ENCODE peak calls at places on chromosomes 11 and 22, in five cellular contexts. One of them, this sample, is unnamed. For H3K27me3, the result is how much of the 10 kb centered on the place peaks cover.

GRCh38 chr11:1361882-1362281 is 27.9 kb upstream of the BRSK2 start:
- DNase-seq in brain microvascular endothelial cell: no peak
- DNase-seq in left ventricle myocardium inferior: no peak
- DNase-seq in sigmoid colon: no peak
- DNase-seq in cardiac muscle cell: no peak
- DNase-seq in this sample: no peak

GRCh38 chr22:38841635-38842034 is 2.2 kb downstream of the NPTXR start:
- DNase-seq in cardiac muscle cell: no peak
- DNase-seq in left ventricle myocardium inferior: no peak
- DNase-seq in brain microvascular endothelial cell: no peak
- DNase-seq in sigmoid colon: no peak
- DNase-seq in this sample: no peak

GRCh38 chr22:41094036-41094435 is 1.6 kb downstream of the EP300 start:
- DNase-seq in left ventricle myocardium inferior: no peak
- DNase-seq in brain microvascular endothelial cell: peak
- DNase-seq in cardiac muscle cell: peak
- DNase-seq in sigmoid colon: no peak
- DNase-seq in this sample: no peak

GRCh38 chr11:57712256-57713150 is at the start of gene TMX2:
- DNase-seq in cardiac muscle cell: peak
- DNase-seq in sigmoid colon: peak
- DNase-seq in brain microvascular endothelial cell: peak
- DNase-seq in left ventricle myocardium inferior: peak
- DNase-seq in this sample: peak

GRCh38 chr11:107198490-107199007 is 180.3 kb upstream of the GUCY1A2 start:
- DNase-seq in left ventricle myocardium inferior: no peak
- DNase-seq in cardiac muscle cell: no peak
- DNase-seq in sigmoid colon: no peak
- DNase-seq in brain microvascular endothelial cell: no peak
- DNase-seq in this sample: no peak

GRCh38 chr11:38814670-38815069 is 2216.6 kb upstream of the RAG2 start:
- DNase-seq in brain microvascular endothelial cell: no peak
- DNase-seq in left ventricle myocardium inferior: no peak
- DNase-seq in cardiac muscle cell: peak
- DNase-seq in sigmoid colon: no peak
- DNase-seq in this sample: no peak

GRCh38 chr11:123700774-123701173 is 40.7 kb downstream of the ZNF202 start:
- DNase-seq in brain microvascular endothelial cell: no peak
- DNase-seq in cardiac muscle cell: no peak
- DNase-seq in left ventricle myocardium inferior: no peak
- DNase-seq in sigmoid colon: no peak
- DNase-seq in this sample: no peak

GRCh38 chr11:66081505-66081904 is 11.4 kb downstream of the PACS1 start:
- DNase-seq in sigmoid colon: peak
- DNase-seq in cardiac muscle cell: peak
- DNase-seq in brain microvascular endothelial cell: no peak
- DNase-seq in left ventricle myocardium inferior: peak
- DNase-seq in this sample: no peak

GRCh38 chr11:27699242-27699925 is 871 bp downstream of the BDNF start:
- DNase-seq in brain microvascular endothelial cell: no peak
- DNase-seq in cardiac muscle cell: peak
- DNase-seq in left ventricle myocardium inferior: no peak
- DNase-seq in sigmoid colon: no peak
- DNase-seq in this sample: no peak

GRCh38 chr11:7869467-7869866 is 61.6 kb downstream of the OR10A6 start:
- DNase-seq in sigmoid colon: no peak
- DNase-seq in cardiac muscle cell: peak
- DNase-seq in brain microvascular endothelial cell: no peak
- DNase-seq in left ventricle myocardium inferior: no peak
- DNase-seq in this sample: no peak

GRCh38 chr22:28799125-28799833 is 1.1 kb downstream of the XBP1 start:
- DNase-seq in left ventricle myocardium inferior: no peak
- DNase-seq in cardiac muscle cell: peak
- DNase-seq in sigmoid colon: peak
- DNase-seq in brain microvascular endothelial cell: peak
- DNase-seq in this sample: peak

GRCh38 chr11:12248330-12248729 is 129.0 kb upstream of the PARVA start:
- DNase-seq in brain microvascular endothelial cell: no peak
- DNase-seq in left ventricle myocardium inferior: peak
- DNase-seq in cardiac muscle cell: peak
- DNase-seq in sigmoid colon: peak
- DNase-seq in this sample: no peak

DNA sequence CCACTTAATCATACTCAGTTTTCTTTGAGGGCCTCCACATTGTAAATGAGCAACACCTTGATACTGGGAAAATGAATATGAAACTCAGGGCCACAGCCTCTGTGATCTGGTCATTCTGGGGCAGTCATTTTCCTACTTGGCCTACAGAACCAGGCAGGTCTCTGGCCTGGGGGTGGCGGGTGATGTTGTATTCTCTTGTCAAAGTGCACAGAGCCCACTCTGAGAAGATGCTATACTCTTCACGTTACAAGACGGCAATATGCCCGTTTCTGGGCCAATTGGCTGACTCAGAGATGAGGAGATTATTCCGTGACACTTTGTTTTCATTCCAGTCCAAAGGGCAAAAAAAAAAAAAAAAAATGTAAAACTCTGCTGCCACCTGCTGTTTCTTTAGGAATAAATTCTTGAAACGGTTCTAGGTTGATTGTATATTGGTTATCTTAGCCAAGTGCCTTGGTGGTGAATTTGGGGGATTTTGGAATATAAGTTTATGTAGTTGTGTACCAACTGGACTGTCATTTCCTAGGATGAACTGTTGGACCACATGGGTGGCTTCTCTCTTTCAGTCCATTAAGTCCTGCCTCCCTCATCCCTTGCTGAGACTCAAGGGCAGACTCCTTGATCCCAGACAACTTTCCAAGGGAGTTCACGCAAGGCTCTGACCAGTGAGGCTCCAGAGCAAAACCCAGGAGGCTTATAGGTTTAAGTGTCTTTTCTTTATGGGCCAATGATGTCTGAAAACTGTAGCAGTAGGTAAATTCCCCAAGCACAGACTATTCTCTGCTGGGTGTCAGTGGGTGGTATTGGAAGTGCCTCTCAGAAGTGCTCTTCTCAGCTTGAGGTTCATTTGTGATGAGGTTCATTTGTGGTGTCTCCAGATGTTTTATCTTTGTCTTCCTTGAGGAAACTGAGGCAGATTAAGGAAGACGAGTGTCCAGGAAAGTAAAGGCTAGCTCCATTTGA is 18.2 kb downstream of the ADM start:
- DNase-seq in left ventricle myocardium inferior: peak
- DNase-seq in cardiac muscle cell: peak
- DNase-seq in sigmoid colon: peak
- DNase-seq in brain microvascular endothelial cell: peak
- DNase-seq in this sample: no peak
- H3K4me3 ChIP-seq in left ventricle myocardium inferior: peak
- H3K4me3 ChIP-seq in cardiac muscle cell: no peak
- H3K4me3 ChIP-seq in sigmoid colon: no peak
- H3K4me3 ChIP-seq in brain microvascular endothelial cell: no peak
- H3K4me3 ChIP-seq in this sample: no peak

GRCh38 chr22:22219140-22219996 is 25.2 kb upstream of the VPREB1 start:
- DNase-seq in cardiac muscle cell: no peak
- DNase-seq in brain microvascular endothelial cell: no peak
- DNase-seq in sigmoid colon: no peak
- DNase-seq in left ventricle myocardium inferior: no peak
- DNase-seq in this sample: no peak
- H3K27me3 ChIP-seq in cardiac muscle cell: half or more
- H3K27me3 ChIP-seq in brain microvascular endothelial cell: under half
- H3K27me3 ChIP-seq in sigmoid colon: under half
- H3K27me3 ChIP-seq in left ventricle myocardium inferior: under half
- H3K27me3 ChIP-seq in this sample: under half

GRCh38 chr11:70397336-70397982 is 870 bp upstream of the CTTN start:
- DNase-seq in brain microvascular endothelial cell: peak
- DNase-seq in left ventricle myocardium inferior: no peak
- DNase-seq in sigmoid colon: no peak
- DNase-seq in cardiac muscle cell: peak
- DNase-seq in this sample: no peak

GRCh38 chr11:70389191-70389590 is 9.1 kb upstream of the CTTN start:
- DNase-seq in cardiac muscle cell: no peak
- DNase-seq in brain microvascular endothelial cell: no peak
- DNase-seq in left ventricle myocardium inferior: no peak
- DNase-seq in sigmoid colon: no peak
- DNase-seq in this sample: no peak

GRCh38 chr11:70397983-70398833 is at the start of gene CTTN:
- DNase-seq in cardiac muscle cell: peak
- DNase-seq in brain microvascular endothelial cell: peak
- DNase-seq in sigmoid colon: peak
- DNase-seq in left ventricle myocardium inferior: peak
- DNase-seq in this sample: peak

GRCh38 chr11:70398834-70399680 is 728 bp downstream of the CTTN start:
- DNase-seq in left ventricle myocardium inferior: no peak
- DNase-seq in cardiac muscle cell: no peak
- DNase-seq in brain microvascular endothelial cell: no peak
- DNase-seq in sigmoid colon: peak
- DNase-seq in this sample: no peak

DNA sequence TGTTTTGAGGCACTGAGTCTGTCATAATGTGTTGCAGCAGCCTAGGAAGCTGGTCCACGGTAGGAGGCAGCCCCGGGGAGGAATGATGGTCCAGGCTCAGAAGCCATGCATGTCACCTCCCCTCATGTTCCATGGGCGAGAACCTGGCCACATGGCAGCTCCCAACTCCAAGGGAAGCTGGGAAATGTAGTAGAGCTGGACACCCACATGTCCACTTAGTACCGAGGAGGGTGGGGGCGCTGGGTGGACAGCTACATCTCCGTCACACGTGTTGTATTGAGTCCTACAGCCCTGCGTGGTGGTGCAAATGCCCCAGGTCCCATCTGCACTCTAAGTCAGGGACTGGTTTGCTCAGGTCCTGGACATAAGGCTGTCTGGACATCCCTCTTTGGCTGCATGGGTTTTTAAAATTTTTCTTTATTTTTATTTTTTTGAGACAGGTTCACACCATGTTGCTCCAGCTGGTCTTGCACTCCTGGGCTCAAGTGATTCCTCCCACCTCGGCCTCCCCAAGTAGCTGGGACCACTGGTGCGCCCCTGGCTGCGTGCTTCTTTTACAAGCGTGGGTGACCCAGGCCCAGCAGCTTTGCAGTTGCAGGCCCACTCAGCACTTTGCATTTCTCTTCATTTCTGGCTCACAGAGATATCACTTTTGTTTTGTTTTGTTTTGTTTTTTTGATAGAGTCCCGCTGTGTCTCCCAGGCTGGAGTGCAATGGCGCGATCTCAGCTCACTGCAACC is 3.9 kb upstream of the CTTN start:
- DNase-seq in left ventricle myocardium inferior: no peak
- DNase-seq in cardiac muscle cell: no peak
- DNase-seq in brain microvascular endothelial cell: no peak
- DNase-seq in sigmoid colon: peak
- DNase-seq in this sample: no peak
- TF ChIP-seq CTCF in left ventricle myocardium inferior: no peak
- TF ChIP-seq CTCF in cardiac muscle cell: no peak
- TF ChIP-seq CTCF in brain microvascular endothelial cell: no peak
- TF ChIP-seq CTCF in sigmoid colon: no peak
- TF ChIP-seq CTCF in this sample: no peak

DNA sequence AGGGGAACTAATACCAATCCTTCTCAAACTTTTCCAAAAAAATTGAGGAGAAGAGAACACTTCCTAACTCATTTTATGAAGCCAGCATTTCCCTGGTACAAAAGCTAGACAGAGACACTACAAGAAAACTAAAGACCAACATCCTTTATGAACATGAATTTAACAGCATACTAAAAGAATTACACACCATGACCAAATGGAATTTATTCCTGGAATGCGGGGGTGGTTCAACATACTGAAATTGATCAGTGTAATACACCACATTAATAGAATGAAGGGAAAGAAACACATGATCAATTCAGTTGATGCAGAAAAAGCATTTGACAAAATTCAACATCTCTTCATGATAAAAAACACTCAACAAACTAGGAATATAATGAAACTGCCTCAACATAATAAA is 148.1 kb downstream of the WNT7B start:
- DNase-seq in left ventricle myocardium inferior: no peak
- DNase-seq in sigmoid colon: no peak
- DNase-seq in brain microvascular endothelial cell: no peak
- DNase-seq in cardiac muscle cell: no peak
- DNase-seq in this sample: no peak
- H3K4me3 ChIP-seq in left ventricle myocardium inferior: no peak
- H3K4me3 ChIP-seq in sigmoid colon: no peak
- H3K4me3 ChIP-seq in brain microvascular endothelial cell: no peak
- H3K4me3 ChIP-seq in cardiac muscle cell: no peak
- H3K4me3 ChIP-seq in this sample: no peak

GRCh38 chr11:44313701-44314489 is 4.0 kb upstream of the ALX4 start:
- DNase-seq in left ventricle myocardium inferior: no peak
- DNase-seq in brain microvascular endothelial cell: no peak
- DNase-seq in sigmoid colon: no peak
- DNase-seq in cardiac muscle cell: peak
- DNase-seq in this sample: no peak

GRCh38 chr11:44318369-44318768 is 8.4 kb upstream of the ALX4 start:
- DNase-seq in sigmoid colon: no peak
- DNase-seq in left ventricle myocardium inferior: no peak
- DNase-seq in brain microvascular endothelial cell: no peak
- DNase-seq in cardiac muscle cell: no peak
- DNase-seq in this sample: no peak

GRCh38 chr11:44314733-44315132 is 4.8 kb upstream of the ALX4 start:
- DNase-seq in cardiac muscle cell: no peak
- DNase-seq in brain microvascular endothelial cell: no peak
- DNase-seq in left ventricle myocardium inferior: no peak
- DNase-seq in sigmoid colon: no peak
- DNase-seq in this sample: no peak

GRCh38 chr11:44316388-44317240 is 6.7 kb upstream of the ALX4 start:
- DNase-seq in cardiac muscle cell: no peak
- DNase-seq in brain microvascular endothelial cell: no peak
- DNase-seq in left ventricle myocardium inferior: no peak
- DNase-seq in sigmoid colon: no peak
- DNase-seq in this sample: no peak

GRCh38 chr11:44315947-44316387 is 6.0 kb upstream of the ALX4 start:
- DNase-seq in cardiac muscle cell: peak
- DNase-seq in left ventricle myocardium inferior: no peak
- DNase-seq in sigmoid colon: no peak
- DNase-seq in brain microvascular endothelial cell: peak
- DNase-seq in this sample: no peak
- H3K27me3 ChIP-seq in cardiac muscle cell: half or more
- H3K27me3 ChIP-seq in left ventricle myocardium inferior: half or more
- H3K27me3 ChIP-seq in sigmoid colon: half or more
- H3K27me3 ChIP-seq in brain microvascular endothelial cell: half or more
- H3K27me3 ChIP-seq in this sample: half or more

DNA sequence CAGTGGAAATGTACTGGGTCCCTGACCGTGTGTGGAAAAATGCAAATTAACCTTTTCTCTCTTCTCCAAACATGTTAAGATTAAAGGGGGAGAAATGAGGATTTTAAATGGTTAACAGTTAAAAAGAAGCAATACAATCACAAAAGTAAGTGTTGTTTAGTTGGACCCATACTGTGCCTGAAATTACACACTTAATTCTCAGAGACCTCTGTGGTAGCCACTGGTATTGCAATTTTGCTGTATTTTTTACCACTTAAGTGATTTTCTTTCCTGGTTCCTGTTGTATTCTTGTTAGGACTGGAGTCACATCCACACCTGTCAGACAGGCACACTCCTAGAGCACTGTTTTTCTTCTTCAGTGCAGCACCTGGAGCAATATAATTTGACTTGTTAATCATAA is 179.6 kb upstream of the PDGFD start:
- DNase-seq in brain microvascular endothelial cell: no peak
- DNase-seq in left ventricle myocardium inferior: no peak
- DNase-seq in cardiac muscle cell: peak
- DNase-seq in sigmoid colon: no peak
- DNase-seq in this sample: no peak
- TF ChIP-seq CTCF in brain microvascular endothelial cell: peak
- TF ChIP-seq CTCF in left ventricle myocardium inferior: peak
- TF ChIP-seq CTCF in cardiac muscle cell: peak
- TF ChIP-seq CTCF in sigmoid colon: no peak
- TF ChIP-seq CTCF in this sample: peak

GRCh38 chr11:133950874-133951483 is 5.8 kb downstream of the IGSF9B start:
- DNase-seq in brain microvascular endothelial cell: no peak
- DNase-seq in left ventricle myocardium inferior: peak
- DNase-seq in sigmoid colon: no peak
- DNase-seq in cardiac muscle cell: no peak
- DNase-seq in this sample: no peak
- H3K4me3 ChIP-seq in brain microvascular endothelial cell: no peak
- H3K4me3 ChIP-seq in left ventricle myocardium inferior: peak
- H3K4me3 ChIP-seq in sigmoid colon: peak
- H3K4me3 ChIP-seq in cardiac muscle cell: no peak
- H3K4me3 ChIP-seq in this sample: peak